ENCODE peak calls at places on chromosomes 13 and 19, in eight cellular contexts. X is GM23338, V is HCT116, P is MM.1S, Z is GM23248, Y is K562, Q is OCI-LY7, B is mesenchymal stem cell. W is an unnamed sample.

GRCh38 chr19:12660980-12661379 is 5.6 kb downstream of the MAN2B1 start:
- DNase-seq in X (no peak), V (no peak), P (no peak), Z (no peak), Y (no peak), Q (no peak), B (no peak), W (no peak)

GRCh38 chr13:96898212-96898611 is 96.1 kb downstream of the OXGR1 start:
- DNase-seq in X (no peak), V (no peak), P (no peak), Z (no peak), Y (no peak), Q (no peak), B (peak; percentile 11), W (peak; percentile 2)

GRCh38 chr13:32086791-32087441 is 55.3 kb downstream of the FRY start:
- DNase-seq in X (no peak), V (no peak), P (no peak), Z (peak; percentile 7), Y (no peak), Q (no peak), B (no peak), W (no peak)

GRCh38 chr19:18298601-18299000 is 17.2 kb upstream of the JUND start:
- DNase-seq in X (no peak), V (no peak), P (no peak), Z (peak; percentile 64), Y (no peak), Q (no peak), B (peak; percentile 43), W (no peak)

GRCh38 chr13:27374650-27375049 is 49.8 kb upstream of the GTF3A start:
- DNase-seq in X (peak; percentile 89), V (peak; percentile 85), P (peak; percentile 61), Z (peak; percentile 96), Y (peak; percentile 64), Q (peak; percentile 68), B (peak; percentile 87), W (peak; percentile 72)

GRCh38 chr13:47831265-47831664 is 169.8 kb downstream of the SUCLA2 start:
- DNase-seq in X (no peak), V (no peak), P (no peak), Z (peak; percentile 49), Y (no peak), Q (no peak), B (peak; percentile 57), W (peak; percentile 37)

GRCh38 chr19:16895467-16896097 is 6.8 kb downstream of the F2RL3 start:
- DNase-seq in X (no peak), V (no peak), P (no peak), Z (no peak), Y (no peak), Q (no peak), B (peak; percentile 58), W (no peak)

GRCh38 chr13:27132538-27132937 is 39.1 kb downstream of the USP12 start:
- DNase-seq in X (no peak), V (no peak), P (no peak), Z (no peak), Y (no peak), Q (no peak), B (no peak), W (no peak)

GRCh38 chr19:8666814-8667405 is 31.7 kb downstream of the ACTL9 start:
- DNase-seq in X (no peak), V (no peak), P (no peak), Z (no peak), Y (no peak), Q (no peak), B (no peak), W (no peak)

GRCh38 chr13:109381546-109382180 is 404.7 kb downstream of the IRS2 start:
- DNase-seq in X (no peak), V (no peak), P (no peak), Z (peak; percentile 76), Y (no peak), Q (no peak), B (peak; percentile 51), W (peak; percentile 58)

GRCh38 chr19:12773571-12773970 is 1.8 kb downstream of the HOOK2 start:
- DNase-seq in X (no peak), V (no peak), P (peak; percentile 32), Z (peak; percentile 65), Y (no peak), Q (peak; percentile 45), B (peak; percentile 41), W (peak; percentile 21)

GRCh38 chr19:6723108-6723618 is 2.7 kb upstream of the C3 start:
- DNase-seq in X (peak; percentile 66), V (no peak), P (no peak), Z (peak; percentile 61), Y (no peak), Q (no peak), B (peak; percentile 24), W (peak; percentile 51)

GRCh38 chr13:85405316-85405897 is 393.8 kb downstream of the SLITRK6 start:
- DNase-seq in X (peak; percentile 7), V (no peak), P (no peak), Z (no peak), Y (no peak), Q (no peak), B (no peak), W (no peak)

GRCh38 chr19:12833747-12834417 is 497 bp downstream of the RTBDN start:
- DNase-seq in X (peak; percentile 74), V (no peak), P (peak; percentile 24), Z (peak; percentile 45), Y (peak; percentile 81), Q (peak; percentile 58), B (no peak), W (no peak)

GRCh38 chr19:42989851-42990250 is 36.4 kb downstream of the PSG11 start:
- DNase-seq in X (no peak), V (no peak), P (no peak), Z (no peak), Y (no peak), Q (no peak), B (no peak), W (peak; percentile 26)

GRCh38 chr19:16379521-16380313 is 55.1 kb downstream of the KLF2 start:
- DNase-seq in X (no peak), V (no peak), P (no peak), Z (no peak), Y (no peak), Q (no peak), B (no peak), W (no peak)

GRCh38 chr13:23637813-23638212 is 67.6 kb downstream of the TNFRSF19 start:
- DNase-seq in X (peak; percentile 61), V (no peak), P (no peak), Z (no peak), Y (no peak), Q (no peak), B (no peak), W (no peak)

GRCh38 chr13:95256086-95256485 is 45.2 kb downstream of the ABCC4 start:
- DNase-seq in X (no peak), V (peak; percentile 93), P (no peak), Z (peak; percentile 92), Y (no peak), Q (no peak), B (peak; percentile 86), W (peak; percentile 93)

GRCh38 chr19:10936661-10937084 is 8.1 kb downstream of the TIMM29 start:
- DNase-seq in X (peak; percentile 96), V (peak; percentile 74), P (peak; percentile 80), Z (peak; percentile 90), Y (peak; percentile 70), Q (peak; percentile 88), B (peak; percentile 85), W (peak; percentile 64)

DNA sequence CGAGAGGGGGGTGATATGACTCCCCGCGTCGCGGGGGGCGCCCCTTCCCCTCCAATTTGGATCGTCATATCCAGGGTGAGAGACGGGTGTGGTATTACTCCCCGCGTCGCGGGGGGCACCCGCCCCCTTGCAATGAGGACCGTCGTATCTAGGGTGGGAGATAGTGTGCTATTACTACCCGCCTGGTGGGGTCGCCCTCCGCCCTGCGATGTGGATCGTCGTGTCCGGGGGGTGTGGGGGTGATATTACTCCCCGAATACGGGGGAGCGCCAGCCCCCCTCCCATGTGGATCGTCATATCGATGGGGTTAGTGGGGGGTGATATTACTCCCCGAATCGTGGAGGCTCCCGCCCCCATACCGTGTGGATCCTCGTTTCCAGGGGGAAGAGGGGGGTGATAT is 29.2 kb upstream of the RGCC start:
- DNase-seq in X (peak; percentile 44), V (no peak), P (no peak), Z (peak; percentile 7), Y (no peak), Q (no peak), B (no peak), W (no peak)
- H2AFZ ChIP-seq in X (no peak overlapping the region), V (no peak overlapping the region), P (no peak overlapping the region), Z (peak overlapping the region; percentile 43), Y (no peak overlapping the region), Q (no peak overlapping the region), B (peak overlapping the region; percentile 53), W (no peak overlapping the region)

GRCh38 chr19:48676487-48676886 is 3.7 kb upstream of the NTN5 start:
- DNase-seq in X (no peak), V (no peak), P (no peak), Z (no peak), Y (no peak), Q (no peak), B (no peak), W (no peak)
- H3K4me2 ChIP-seq in X (no peak overlapping the region), V (no peak overlapping the region), P (no peak overlapping the region), Z (no peak overlapping the region), Y (no peak overlapping the region), Q (no peak overlapping the region), B (no peak overlapping the region), W (no peak overlapping the region)

GRCh38 chr13:101202590-101202989 is 213.7 kb downstream of the NALCN start:
- DNase-seq in X (peak; percentile 80), V (no peak), P (no peak), Z (no peak), Y (no peak), Q (no peak), B (no peak), W (no peak)

GRCh38 chr13:101205408-101205807 is 210.9 kb downstream of the NALCN start:
- DNase-seq in X (no peak), V (no peak), P (no peak), Z (no peak), Y (no peak), Q (no peak), B (no peak), W (no peak)

GRCh38 chr13:101209206-101209893 is 207.0 kb downstream of the NALCN start:
- DNase-seq in X (no peak), V (no peak), P (no peak), Z (no peak), Y (no peak), Q (no peak), B (no peak), W (peak; percentile 58)

DNA sequence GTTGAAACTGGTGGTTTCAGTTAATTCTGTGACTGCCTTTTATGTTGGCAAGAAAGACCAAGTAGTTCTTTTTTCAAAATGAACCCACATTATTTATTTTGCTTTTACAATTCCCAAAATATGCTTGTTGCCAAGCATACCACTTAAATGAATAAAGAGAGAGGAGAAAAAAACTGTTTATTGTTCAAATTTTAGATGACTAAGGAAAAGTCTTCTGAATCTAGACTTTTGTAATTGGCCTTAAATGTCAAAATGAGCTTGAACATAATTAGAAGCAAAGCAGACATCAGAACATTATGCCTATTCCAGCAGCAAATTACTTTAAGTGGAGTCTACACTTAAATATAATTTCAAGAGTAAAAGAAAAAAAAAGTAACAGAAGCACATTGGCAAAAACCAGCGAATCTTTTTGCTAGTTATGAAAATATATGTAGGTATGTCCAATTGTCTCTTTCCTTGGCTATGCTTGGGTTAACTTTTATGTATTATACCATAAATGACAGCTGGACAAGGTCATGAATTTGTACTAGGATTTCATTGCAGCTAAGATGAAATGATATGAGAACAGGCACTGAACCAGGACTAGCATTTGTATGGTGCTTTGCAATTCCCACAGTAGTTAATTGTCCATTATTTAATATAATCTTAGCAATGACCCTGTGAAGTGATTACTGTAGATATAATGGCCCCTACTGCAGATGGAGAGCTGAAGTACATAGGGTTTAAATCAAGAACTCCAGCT is 211.9 kb downstream of the NALCN start:
- DNase-seq in X (no peak), V (no peak), P (no peak), Z (peak; percentile 29), Y (no peak), Q (no peak), B (no peak), W (no peak)
- H2AFZ ChIP-seq in X (no peak overlapping the region), V (no peak overlapping the region), P (no peak overlapping the region), Z (peak overlapping the region; percentile 46), Y (no peak overlapping the region), Q (no peak overlapping the region), B (no peak overlapping the region), W (no peak overlapping the region)

GRCh38 chr19:33259532-33259931 is 33.9 kb upstream of the SLC7A10 start:
- DNase-seq in X (no peak), V (no peak), P (no peak), Z (peak; percentile 28), Y (no peak), Q (no peak), B (no peak), W (no peak)
- H3K4me2 ChIP-seq in X (no peak overlapping the region), V (no peak overlapping the region), P (no peak overlapping the region), Z (no peak overlapping the region), Y (no peak overlapping the region), Q (no peak overlapping the region), B (no peak overlapping the region), W (no peak overlapping the region)